ENCODE peak calls at places on chromosomes 1 and 21, in five cellular contexts. One of them, this sample, is unnamed. For H3K4me1, the result is how much of the 10 kb centered on the place peaks cover.

GRCh38 chr1:18302788-18303413 is 177.8 kb upstream of the KLHDC7A start:
- DNase-seq in endothelial cell of umbilical vein: no peak
- DNase-seq in vagina: no peak
- DNase-seq in psoas muscle: no peak
- DNase-seq in esophagus squamous epithelium: no peak
- DNase-seq in this sample: no peak

GRCh38 chr1:221865808-221866207 is 123.9 kb upstream of the DUSP10 start:
- DNase-seq in endothelial cell of umbilical vein: no peak
- DNase-seq in vagina: no peak
- DNase-seq in esophagus squamous epithelium: no peak
- DNase-seq in psoas muscle: no peak
- DNase-seq in this sample: no peak

GRCh38 chr1:151619489-151620093 is 7.7 kb downstream of the SNX27 start:
- DNase-seq in esophagus squamous epithelium: no peak
- DNase-seq in endothelial cell of umbilical vein: peak
- DNase-seq in psoas muscle: no peak
- DNase-seq in vagina: no peak
- DNase-seq in this sample: no peak

GRCh38 chr1:36174716-36175115 is 18.8 kb downstream of the MAP7D1 start:
- DNase-seq in endothelial cell of umbilical vein: no peak
- DNase-seq in esophagus squamous epithelium: no peak
- DNase-seq in vagina: no peak
- DNase-seq in psoas muscle: no peak
- DNase-seq in this sample: peak

GRCh38 chr1:100250807-100251206 is 1.2 kb upstream of the DBT start:
- DNase-seq in esophagus squamous epithelium: no peak
- DNase-seq in endothelial cell of umbilical vein: no peak
- DNase-seq in psoas muscle: no peak
- DNase-seq in vagina: no peak
- DNase-seq in this sample: no peak

GRCh38 chr1:84013708-84014107 is 14.8 kb upstream of the TTLL7 start:
- DNase-seq in esophagus squamous epithelium: no peak
- DNase-seq in endothelial cell of umbilical vein: no peak
- DNase-seq in psoas muscle: no peak
- DNase-seq in vagina: no peak
- DNase-seq in this sample: no peak

GRCh38 chr1:116855220-116855619 is 54.5 kb upstream of the PTGFRN start:
- DNase-seq in psoas muscle: peak
- DNase-seq in endothelial cell of umbilical vein: peak
- DNase-seq in vagina: no peak
- DNase-seq in esophagus squamous epithelium: no peak
- DNase-seq in this sample: peak

GRCh38 chr1:51294566-51295184 is 35.7 kb downstream of the TTC39A start:
- DNase-seq in vagina: no peak
- DNase-seq in esophagus squamous epithelium: no peak
- DNase-seq in psoas muscle: no peak
- DNase-seq in endothelial cell of umbilical vein: no peak
- DNase-seq in this sample: no peak

GRCh38 chr1:208103821-208104513 is 140.2 kb downstream of the PLXNA2 start:
- DNase-seq in esophagus squamous epithelium: no peak
- DNase-seq in endothelial cell of umbilical vein: no peak
- DNase-seq in psoas muscle: no peak
- DNase-seq in vagina: no peak
- DNase-seq in this sample: no peak

GRCh38 chr1:228105996-228106799 is 2.9 kb downstream of the MRPL55 start:
- DNase-seq in endothelial cell of umbilical vein: no peak
- DNase-seq in psoas muscle: no peak
- DNase-seq in esophagus squamous epithelium: no peak
- DNase-seq in vagina: no peak
- DNase-seq in this sample: no peak

GRCh38 chr1:112454316-112454715 is 54.4 kb upstream of the WNT2B start:
- DNase-seq in vagina: no peak
- DNase-seq in endothelial cell of umbilical vein: no peak
- DNase-seq in psoas muscle: no peak
- DNase-seq in esophagus squamous epithelium: no peak
- DNase-seq in this sample: no peak

GRCh38 chr1:44945992-44946391 is 40.4 kb downstream of the EIF2B3 start:
- DNase-seq in vagina: no peak
- DNase-seq in psoas muscle: no peak
- DNase-seq in endothelial cell of umbilical vein: no peak
- DNase-seq in esophagus squamous epithelium: no peak
- DNase-seq in this sample: no peak

GRCh38 chr1:236304682-236305081 is 22.9 kb upstream of the ERO1B start:
- DNase-seq in endothelial cell of umbilical vein: no peak
- DNase-seq in vagina: no peak
- DNase-seq in psoas muscle: no peak
- DNase-seq in esophagus squamous epithelium: no peak
- DNase-seq in this sample: no peak

GRCh38 chr1:236301080-236301957 is 19.6 kb upstream of the ERO1B start:
- DNase-seq in endothelial cell of umbilical vein: no peak
- DNase-seq in psoas muscle: no peak
- DNase-seq in vagina: no peak
- DNase-seq in esophagus squamous epithelium: no peak
- DNase-seq in this sample: no peak

GRCh38 chr1:236301958-236302335 is 20.2 kb upstream of the ERO1B start:
- DNase-seq in psoas muscle: no peak
- DNase-seq in vagina: no peak
- DNase-seq in endothelial cell of umbilical vein: no peak
- DNase-seq in esophagus squamous epithelium: no peak
- DNase-seq in this sample: no peak

GRCh38 chr1:236302941-236303340 is 21.2 kb upstream of the ERO1B start:
- DNase-seq in psoas muscle: no peak
- DNase-seq in esophagus squamous epithelium: no peak
- DNase-seq in endothelial cell of umbilical vein: no peak
- DNase-seq in vagina: no peak
- DNase-seq in this sample: no peak

GRCh38 chr1:236303675-236304074 is 21.9 kb upstream of the ERO1B start:
- DNase-seq in vagina: no peak
- DNase-seq in esophagus squamous epithelium: no peak
- DNase-seq in endothelial cell of umbilical vein: no peak
- DNase-seq in psoas muscle: no peak
- DNase-seq in this sample: no peak
- H3K27ac ChIP-seq in vagina: no peak
- H3K27ac ChIP-seq in esophagus squamous epithelium: peak
- H3K27ac ChIP-seq in endothelial cell of umbilical vein: no peak
- H3K27ac ChIP-seq in psoas muscle: no peak
- H3K27ac ChIP-seq in this sample: no peak

GRCh38 chr1:111145963-111146768 is 6.1 kb downstream of the CEPT1 start:
- DNase-seq in endothelial cell of umbilical vein: no peak
- DNase-seq in vagina: no peak
- DNase-seq in psoas muscle: no peak
- DNase-seq in esophagus squamous epithelium: no peak
- DNase-seq in this sample: no peak
- H3K4me3 ChIP-seq in endothelial cell of umbilical vein: no peak
- H3K4me3 ChIP-seq in vagina: no peak
- H3K4me3 ChIP-seq in psoas muscle: no peak
- H3K4me3 ChIP-seq in esophagus squamous epithelium: no peak
- H3K4me3 ChIP-seq in this sample: no peak

DNA sequence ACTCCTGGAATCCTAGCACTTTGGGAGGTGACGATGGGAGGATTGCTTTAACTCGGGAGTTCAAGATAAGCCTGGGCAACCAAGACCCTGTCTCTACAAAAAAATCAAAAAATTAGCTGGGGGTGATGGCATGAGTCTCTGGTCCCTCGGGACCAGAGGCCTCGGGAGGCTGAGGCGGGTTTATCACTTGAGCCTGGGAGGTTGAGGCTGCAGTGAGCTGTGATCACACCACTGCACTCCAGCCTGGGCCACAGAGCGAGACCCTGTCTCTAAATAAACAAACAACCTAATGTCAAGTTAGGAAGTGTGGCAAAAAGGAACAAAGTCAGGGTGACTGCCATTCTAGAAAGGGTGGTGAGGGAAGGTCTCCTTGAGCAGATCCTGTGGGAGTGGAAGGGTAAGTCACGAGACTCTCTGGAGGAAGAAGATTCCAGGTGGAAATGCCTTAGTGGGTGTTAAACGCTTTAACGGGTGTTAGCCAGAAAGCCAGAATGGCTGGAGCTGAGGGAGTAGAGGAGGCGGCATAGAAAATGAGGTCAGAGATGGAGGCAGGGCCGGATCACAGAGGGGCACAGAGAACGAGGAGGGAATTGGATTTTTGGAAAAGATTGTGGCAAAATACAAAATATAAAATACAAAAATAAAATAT is 62.2 kb upstream of the ATP5PO start:
- DNase-seq in psoas muscle: no peak
- DNase-seq in endothelial cell of umbilical vein: no peak
- DNase-seq in vagina: peak
- DNase-seq in esophagus squamous epithelium: no peak
- DNase-seq in this sample: no peak
- H3K4me1 ChIP-seq in psoas muscle: under half
- H3K4me1 ChIP-seq in endothelial cell of umbilical vein: under half
- H3K4me1 ChIP-seq in vagina: under half
- H3K4me1 ChIP-seq in esophagus squamous epithelium: under half
- H3K4me1 ChIP-seq in this sample: under half

DNA sequence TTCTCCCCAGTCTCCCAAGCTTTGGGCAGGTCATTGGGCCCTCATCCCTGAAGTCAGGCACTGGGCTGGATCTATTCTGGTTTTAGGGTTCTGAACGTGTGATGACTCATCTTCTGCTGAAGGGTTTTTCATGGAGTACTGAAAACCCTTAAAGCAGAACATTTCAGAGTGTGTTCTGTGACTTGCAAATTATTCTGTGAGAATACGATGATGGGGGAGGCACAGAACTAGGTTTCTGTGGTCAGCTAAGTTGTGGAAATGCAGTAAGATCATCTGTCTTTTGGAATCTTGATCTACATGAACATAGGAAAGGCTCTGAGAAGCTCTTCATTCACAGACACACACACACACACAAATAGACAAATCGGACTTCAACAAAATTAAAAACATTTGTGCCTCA is 46.2 kb downstream of the NAV1 start:
- DNase-seq in psoas muscle: no peak
- DNase-seq in esophagus squamous epithelium: no peak
- DNase-seq in endothelial cell of umbilical vein: no peak
- DNase-seq in vagina: no peak
- DNase-seq in this sample: no peak
- H3K27ac ChIP-seq in psoas muscle: no peak
- H3K27ac ChIP-seq in esophagus squamous epithelium: peak
- H3K27ac ChIP-seq in endothelial cell of umbilical vein: no peak
- H3K27ac ChIP-seq in vagina: peak
- H3K27ac ChIP-seq in this sample: no peak

GRCh38 chr1:37915484-37916093 is 31.3 kb downstream of the INPP5B start:
- DNase-seq in endothelial cell of umbilical vein: no peak
- DNase-seq in psoas muscle: no peak
- DNase-seq in vagina: no peak
- DNase-seq in esophagus squamous epithelium: no peak
- DNase-seq in this sample: no peak
- H3K4me3 ChIP-seq in endothelial cell of umbilical vein: no peak
- H3K4me3 ChIP-seq in psoas muscle: no peak
- H3K4me3 ChIP-seq in vagina: no peak
- H3K4me3 ChIP-seq in esophagus squamous epithelium: no peak
- H3K4me3 ChIP-seq in this sample: no peak

DNA sequence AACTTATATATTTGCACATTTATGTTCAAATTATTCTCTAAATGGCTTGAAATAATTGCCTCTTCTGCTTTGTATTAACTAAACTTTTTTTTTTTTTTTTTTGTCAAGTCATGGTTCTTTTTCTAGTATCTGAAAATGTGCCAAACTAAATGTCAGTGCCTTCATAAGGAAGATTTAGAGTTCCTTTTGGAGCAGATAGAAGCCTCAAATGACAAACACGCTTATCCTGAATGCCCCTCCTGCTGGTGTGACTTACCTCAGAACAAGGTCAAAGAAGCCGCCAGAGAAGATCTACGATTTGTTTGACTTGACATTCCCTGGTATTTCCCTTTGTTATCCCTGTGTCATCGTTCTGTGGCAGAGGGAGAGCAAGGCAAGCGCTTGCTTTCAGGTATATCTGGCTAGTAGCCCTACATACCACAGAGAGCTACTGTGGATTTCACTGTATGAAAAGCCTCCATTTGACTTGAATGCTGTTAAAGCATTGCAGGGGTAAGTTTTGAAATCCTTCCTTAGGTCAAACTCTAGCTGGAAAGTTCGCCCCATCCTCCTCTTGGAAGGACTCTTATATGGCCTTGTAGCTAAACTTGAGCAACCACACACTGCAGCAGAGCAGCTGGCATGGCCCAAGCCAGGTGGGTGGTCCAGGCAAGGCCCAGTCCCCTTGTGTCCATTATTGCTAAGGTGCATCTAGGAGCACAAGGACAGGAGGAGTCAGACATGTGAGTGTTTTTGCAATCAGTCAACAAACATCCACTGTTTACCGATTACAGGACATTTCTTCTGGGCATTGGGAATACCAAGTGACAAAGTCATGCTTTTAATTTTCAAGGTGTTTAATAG is 285.4 kb upstream of the USP25 start:
- DNase-seq in psoas muscle: no peak
- DNase-seq in vagina: no peak
- DNase-seq in endothelial cell of umbilical vein: no peak
- DNase-seq in esophagus squamous epithelium: no peak
- DNase-seq in this sample: no peak
- H3K4me1 ChIP-seq in psoas muscle: under half
- H3K4me1 ChIP-seq in vagina: under half
- H3K4me1 ChIP-seq in endothelial cell of umbilical vein: under half
- H3K4me1 ChIP-seq in esophagus squamous epithelium: under half
- H3K4me1 ChIP-seq in this sample: under half

GRCh38 chr1:13494712-13495111 is 19.1 kb downstream of the LRRC38 start:
- DNase-seq in esophagus squamous epithelium: no peak
- DNase-seq in vagina: no peak
- DNase-seq in psoas muscle: no peak
- DNase-seq in endothelial cell of umbilical vein: no peak
- DNase-seq in this sample: no peak

GRCh38 chr1:13500806-13501205 is 13.0 kb downstream of the LRRC38 start:
- DNase-seq in endothelial cell of umbilical vein: no peak
- DNase-seq in esophagus squamous epithelium: no peak
- DNase-seq in psoas muscle: no peak
- DNase-seq in vagina: no peak
- DNase-seq in this sample: no peak

GRCh38 chr1:13499422-13499821 is 14.4 kb downstream of the LRRC38 start:
- DNase-seq in endothelial cell of umbilical vein: no peak
- DNase-seq in psoas muscle: no peak
- DNase-seq in vagina: no peak
- DNase-seq in esophagus squamous epithelium: no peak
- DNase-seq in this sample: no peak

GRCh38 chr1:13494025-13494424 is 19.8 kb downstream of the LRRC38 start:
- DNase-seq in endothelial cell of umbilical vein: no peak
- DNase-seq in esophagus squamous epithelium: no peak
- DNase-seq in psoas muscle: peak
- DNase-seq in vagina: no peak
- DNase-seq in this sample: no peak

DNA sequence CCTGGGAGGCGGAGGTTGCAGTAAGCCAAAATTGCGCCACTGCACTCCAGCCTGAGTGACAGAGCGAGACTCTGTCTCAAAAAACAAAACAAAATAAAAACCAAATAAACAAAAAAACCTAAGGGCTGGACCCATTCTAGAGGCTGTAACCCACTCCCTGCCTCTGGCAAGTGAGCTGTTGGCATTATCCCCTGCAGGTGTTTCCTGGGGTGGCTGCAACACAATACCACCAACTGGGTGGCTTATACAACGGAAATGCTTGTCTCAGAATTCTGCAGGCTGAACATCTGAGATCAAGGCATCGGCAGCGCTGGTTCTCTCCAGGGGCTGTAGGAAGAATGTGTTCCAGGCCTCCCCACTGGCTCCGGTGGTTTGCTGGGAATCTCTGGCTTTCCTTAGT is 15.2 kb downstream of the LRRC38 start:
- DNase-seq in esophagus squamous epithelium: no peak
- DNase-seq in psoas muscle: no peak
- DNase-seq in vagina: no peak
- DNase-seq in endothelial cell of umbilical vein: no peak
- DNase-seq in this sample: no peak
- H3K27ac ChIP-seq in esophagus squamous epithelium: no peak
- H3K27ac ChIP-seq in psoas muscle: peak
- H3K27ac ChIP-seq in vagina: no peak
- H3K27ac ChIP-seq in endothelial cell of umbilical vein: no peak
- H3K27ac ChIP-seq in this sample: no peak

This sample was measured in right cardiac atrium.